ENCODE peak calls at places on chromosome 22, in ten cellular contexts. M is HFF-Myc, K is epithelial cell of esophagus, R is tibial nerve, Z is transverse colon, A is choroid plexus epithelial cell, X is progenitor cell of endocrine pancreas, L is PC-9, T is MM.1S, S is A549. O is an unnamed sample.

GRCh38 chr22:46482311-46482710 is 55.1 kb downstream of the CELSR1 start:
- DNase-seq in L (no peak), R (no peak), Z (no peak), A (no peak), M (no peak), S (no peak), X (no peak), T (no peak), K (no peak), O (no peak)

GRCh38 chr22:44870021-44870420 is 117.6 kb downstream of the ARHGAP8 start:
- DNase-seq in T (no peak), M (no peak), X (no peak), K (peak; percentile 83), L (peak; percentile 66), S (peak; percentile 27), R (no peak), Z (no peak), A (peak; percentile 2), O (peak; percentile 88)

GRCh38 chr22:48318173-48318572 is 1509.5 kb downstream of the BRD1 start:
- DNase-seq in X (no peak), K (no peak), R (no peak), L (no peak), Z (no peak), M (no peak), T (no peak), A (no peak), S (no peak), O (no peak)

GRCh38 chr22:45740236-45740635 is 68.6 kb downstream of the ATXN10 start:
- DNase-seq in R (no peak), L (no peak), T (no peak), M (no peak), A (peak; percentile 68), S (no peak), X (no peak), Z (no peak), K (no peak), O (no peak)

GRCh38 chr22:28907311-28908008 is 24.1 kb downstream of the ZNRF3 start:
- DNase-seq in R (no peak), X (no peak), Z (no peak), K (no peak), T (no peak), S (no peak), M (peak; percentile 38), L (no peak), A (no peak), O (no peak)

GRCh38 chr22:30310881-30311771 is 15.6 kb downstream of the TBC1D10A start:
- DNase-seq in R (peak; percentile 75), Z (peak; percentile 80), M (no peak), K (no peak), A (peak; percentile 22), X (no peak), L (peak; percentile 67), T (no peak), S (no peak), O (peak; percentile 89)

GRCh38 chr22:33386270-33386669 is 328.1 kb upstream of the SYN3 start:
- DNase-seq in S (no peak), K (no peak), Z (no peak), L (no peak), X (no peak), A (no peak), R (no peak), M (no peak), T (no peak), O (no peak)

GRCh38 chr22:35981900-35982299 is 46.7 kb downstream of the RBFOX2 start:
- DNase-seq in L (no peak), T (no peak), K (no peak), Z (no peak), A (no peak), M (no peak), R (no peak), X (no peak), S (no peak), O (no peak)

GRCh38 chr22:47046411-47047065 is 284.1 kb downstream of the TBC1D22A start:
- DNase-seq in A (no peak), S (no peak), Z (no peak), L (no peak), T (no peak), K (no peak), R (no peak), X (no peak), M (no peak), O (no peak)

GRCh38 chr22:45870011-45870410 is 107.0 kb downstream of the WNT7B start:
- DNase-seq in R (no peak), K (no peak), A (no peak), S (no peak), T (no peak), M (no peak), L (no peak), Z (no peak), X (no peak), O (no peak)

GRCh38 chr22:38455530-38456271 is 702 bp upstream of the KCNJ4 start:
- DNase-seq in A (peak; percentile 37), S (no peak), X (peak; percentile 42), T (no peak), K (peak; percentile 47), L (no peak), M (no peak), Z (no peak), R (no peak), O (no peak)

GRCh38 chr22:38549106-38549884 is 20.7 kb downstream of the DMC1 start:
- DNase-seq in M (no peak), X (no peak), Z (no peak), T (no peak), L (peak; percentile 98), R (no peak), S (no peak), K (peak; percentile 83), A (no peak), O (no peak)

GRCh38 chr22:43878079-43878795 is 13.6 kb downstream of the PNPLA5 start:
- DNase-seq in A (no peak), L (no peak), X (no peak), K (no peak), Z (no peak), M (no peak), R (no peak), S (no peak), T (no peak), O (no peak)

GRCh38 chr22:48180631-48181030 is 1418.2 kb downstream of the TBC1D22A start:
- DNase-seq in T (no peak), X (no peak), A (no peak), R (no peak), K (no peak), L (no peak), M (no peak), S (no peak), Z (no peak), O (no peak)

GRCh38 chr22:20384865-20385264 is 9.1 kb upstream of the ZNF74 start:
- DNase-seq in X (no peak), M (no peak), K (no peak), R (no peak), T (no peak), S (no peak), Z (no peak), L (no peak), A (no peak), O (no peak)

GRCh38 chr22:36052505-36052941 is 23.9 kb upstream of the RBFOX2 start:
- DNase-seq in T (peak; percentile 25), X (no peak), R (no peak), M (no peak), Z (no peak), S (peak; percentile 13), A (peak; percentile 42), L (peak; percentile 99), K (peak; percentile 97), O (peak; percentile 21)

GRCh38 chr22:17121235-17122195 is at the start of gene TMEM121B:
- DNase-seq in S (no peak), L (no peak), R (peak; percentile 19), K (peak; percentile 50), T (no peak), Z (peak; percentile 47), X (peak; percentile 66), A (peak; percentile 44), M (no peak), O (no peak)

GRCh38 chr22:50189184-50189848 is 3.6 kb downstream of the TRABD start:
- DNase-seq in Z (peak; percentile 59), X (no peak), L (no peak), M (no peak), R (no peak), K (no peak), T (no peak), S (no peak), A (no peak), O (no peak)

GRCh38 chr22:23376256-23376655 is 195.9 kb downstream of the BCR start:
- DNase-seq in K (peak; percentile 39), M (peak; percentile 1), A (peak; percentile 28), X (no peak), S (peak; percentile 23), R (no peak), T (peak; percentile 55), L (no peak), Z (peak; percentile 55), O (peak; percentile 47)
- TF ChIP-seq CTCF in K (peak; percentile 32), M (peak; percentile 30), A (peak; percentile 42), X (peak; percentile 30), S (peak; percentile 8), R (peak; percentile 15), T (peak; percentile 64), L (peak; percentile 42), Z (peak; percentile 51), O (peak; percentile 24)

DNA sequence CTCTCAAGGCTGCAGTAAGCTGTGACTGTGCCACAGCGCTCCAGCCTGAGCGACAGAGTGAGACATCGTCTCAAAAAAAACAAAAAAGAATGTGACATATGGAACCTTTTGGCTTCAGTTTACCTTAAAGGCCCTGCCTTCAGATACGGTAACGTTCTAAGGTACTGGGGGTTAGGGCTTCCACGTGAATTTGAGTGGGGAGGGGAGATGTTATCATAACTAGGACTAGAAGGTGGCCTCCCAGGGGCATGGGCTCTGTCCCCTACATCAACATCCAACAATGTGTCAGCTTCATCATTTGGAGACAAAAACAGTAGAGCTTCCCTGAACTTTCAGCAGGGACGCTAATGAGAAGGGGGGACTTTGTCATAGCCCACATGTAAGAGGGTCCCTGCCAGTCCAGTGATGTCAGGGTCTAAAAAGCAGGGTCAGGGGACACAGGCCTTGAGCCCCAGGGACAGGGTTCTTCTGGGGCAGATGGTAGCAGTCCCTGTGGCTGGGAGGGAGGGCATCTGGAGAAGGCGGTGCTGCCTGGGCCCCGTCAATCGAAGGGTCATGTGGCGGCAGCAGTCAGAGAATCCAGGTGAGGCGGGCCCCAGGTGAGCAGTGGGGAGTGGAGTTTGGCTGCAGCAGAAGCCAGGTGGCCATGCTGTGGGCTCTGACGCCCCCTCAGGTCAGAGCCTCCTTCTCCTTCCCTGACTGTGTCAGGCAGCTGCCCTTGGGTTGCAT is 79.8 kb downstream of the BCR start:
- DNase-seq in R (no peak), L (no peak), K (no peak), T (no peak), A (no peak), Z (no peak), M (no peak), X (peak; percentile 37), S (no peak), O (no peak)
- TF ChIP-seq CTCF in R (no peak), L (no peak), K (no peak), T (no peak), A (no peak), Z (no peak), M (no peak), X (peak; percentile 58), S (no peak), O (no peak)

GRCh38 chr22:18970180-18970947 is 34.3 kb upstream of the PRODH start:
- DNase-seq in Z (no peak), M (no peak), T (no peak), S (peak; percentile 12), R (no peak), X (peak; percentile 51), A (no peak), L (no peak), K (peak; percentile 7), O (no peak)
- TF ChIP-seq CTCF in Z (no peak), M (no peak), T (no peak), S (no peak), R (no peak), X (peak; percentile 48), A (no peak), L (no peak), K (no peak), O (no peak)

GRCh38 chr22:22380098-22381030 is 128.2 kb downstream of the ZNF280B start:
- DNase-seq in T (peak; percentile 40), X (no peak), K (no peak), A (no peak), R (no peak), S (no peak), L (no peak), M (no peak), Z (peak; percentile 61), O (no peak)
- TF ChIP-seq CTCF in T (peak; percentile 37), X (peak; percentile 52), K (no peak), A (no peak), R (no peak), S (no peak), L (peak; percentile 31), M (no peak), Z (no peak), O (no peak)

O was measured in MCF 10A.